ENCODE peak calls at places on chromosomes 4 and X, in four cellular contexts. One of them, this sample, is unnamed.

GRCh38 chr4:38495481-38495880 is 168.5 kb upstream of the KLF3 start:
- DNase-seq in H9: peak; percentile 41
- DNase-seq in suprapubic skin: no peak
- DNase-seq in ovary: no peak
- DNase-seq in this sample: no peak

GRCh38 chrX:10756365-10756915 is 136.1 kb upstream of the MID1 start:
- DNase-seq in H9: no peak
- DNase-seq in suprapubic skin: no peak
- DNase-seq in ovary: peak; percentile 19
- DNase-seq in this sample: no peak

GRCh38 chrX:10011261-10011931 is 44.2 kb downstream of the CLDN34 start:
- DNase-seq in H9: no peak
- DNase-seq in suprapubic skin: no peak
- DNase-seq in ovary: no peak
- DNase-seq in this sample: no peak

GRCh38 chr4:12203945-12204344 is 775.3 kb upstream of the HS3ST1 start:
- DNase-seq in H9: no peak
- DNase-seq in suprapubic skin: no peak
- DNase-seq in ovary: no peak
- DNase-seq in this sample: no peak

GRCh38 chrX:100512471-100512870 is 72.3 kb upstream of the TNMD start:
- DNase-seq in H9: no peak
- DNase-seq in suprapubic skin: no peak
- DNase-seq in ovary: no peak
- DNase-seq in this sample: no peak

GRCh38 chr4:76984788-76985211 is 35.2 kb downstream of the SEPTIN11 start:
- DNase-seq in H9: no peak
- DNase-seq in suprapubic skin: peak; percentile 83
- DNase-seq in ovary: peak; percentile 72
- DNase-seq in this sample: peak; percentile 46

GRCh38 chrX:154600962-154601374 is 16.0 kb downstream of the CTAG1A start:
- DNase-seq in H9: no peak
- DNase-seq in suprapubic skin: no peak
- DNase-seq in ovary: no peak
- DNase-seq in this sample: no peak

GRCh38 chrX:37787353-37787869 is 7.6 kb downstream of the CYBB start:
- DNase-seq in H9: no peak
- DNase-seq in suprapubic skin: no peak
- DNase-seq in ovary: no peak
- DNase-seq in this sample: no peak

GRCh38 chr4:186723207-186724047 is at the start of gene FAT1:
- DNase-seq in H9: peak; percentile 56
- DNase-seq in suprapubic skin: no peak
- DNase-seq in ovary: peak; percentile 72
- DNase-seq in this sample: peak; percentile 85

GRCh38 chr4:52950226-52950625 is 88.1 kb downstream of the RASL11B start:
- DNase-seq in H9: no peak
- DNase-seq in suprapubic skin: no peak
- DNase-seq in ovary: no peak
- DNase-seq in this sample: no peak

GRCh38 chr4:39823193-39823592 is 125.3 kb downstream of the UBE2K start:
- DNase-seq in H9: no peak
- DNase-seq in suprapubic skin: peak; percentile 21
- DNase-seq in ovary: peak; percentile 32
- DNase-seq in this sample: no peak

GRCh38 chrX:134782796-134783195 is 124.5 kb upstream of the PLAC1 start:
- DNase-seq in H9: no peak
- DNase-seq in suprapubic skin: no peak
- DNase-seq in ovary: no peak
- DNase-seq in this sample: no peak

GRCh38 chrX:153226344-153227190 is 47.5 kb downstream of the MAGEA1 start:
- DNase-seq in H9: peak; percentile 95
- DNase-seq in suprapubic skin: no peak
- DNase-seq in ovary: peak; percentile 20
- DNase-seq in this sample: peak; percentile 38

GRCh38 chr4:174713181-174713580 is 115.9 kb downstream of the GLRA3 start:
- DNase-seq in H9: no peak
- DNase-seq in suprapubic skin: no peak
- DNase-seq in ovary: no peak
- DNase-seq in this sample: no peak

GRCh38 chrX:72475338-72475737 is 97.3 kb downstream of the HDAC8 start:
- DNase-seq in H9: peak; percentile 30
- DNase-seq in suprapubic skin: no peak
- DNase-seq in ovary: no peak
- DNase-seq in this sample: no peak

GRCh38 chrX:153649915-153650782 is 3.1 kb downstream of the DUSP9 start:
- DNase-seq in H9: peak; percentile 19
- DNase-seq in suprapubic skin: peak; percentile 35
- DNase-seq in ovary: peak; percentile 7
- DNase-seq in this sample: no peak

GRCh38 chrX:114800719-114801118 is 216.7 kb downstream of the IL13RA2 start:
- DNase-seq in H9: no peak
- DNase-seq in suprapubic skin: no peak
- DNase-seq in ovary: no peak
- DNase-seq in this sample: no peak

GRCh38 chr4:136036744-136037143 is 1495.5 kb downstream of the PCDH18 start:
- DNase-seq in H9: no peak
- DNase-seq in suprapubic skin: no peak
- DNase-seq in ovary: no peak
- DNase-seq in this sample: no peak

GRCh38 chr4:38867478-38868054 is at the start of gene FAM114A1:
- DNase-seq in H9: peak; percentile 63
- DNase-seq in suprapubic skin: peak; percentile 89
- DNase-seq in ovary: peak; percentile 80
- DNase-seq in this sample: peak; percentile 89

GRCh38 chr4:112517067-112517588 is 1.1 kb upstream of the NEUROG2 start:
- DNase-seq in H9: peak; percentile 64
- DNase-seq in suprapubic skin: no peak
- DNase-seq in ovary: no peak
- DNase-seq in this sample: no peak
- H3K4me1 ChIP-seq in H9: no peaks in the 10 kb centered on the region
- H3K4me1 ChIP-seq in suprapubic skin: peaks cover 52% of the 10 kb centered on the region
- H3K4me1 ChIP-seq in ovary: peaks cover 7% of the 10 kb centered on the region
- H3K4me1 ChIP-seq in this sample: peaks cover 24% of the 10 kb centered on the region

DNA sequence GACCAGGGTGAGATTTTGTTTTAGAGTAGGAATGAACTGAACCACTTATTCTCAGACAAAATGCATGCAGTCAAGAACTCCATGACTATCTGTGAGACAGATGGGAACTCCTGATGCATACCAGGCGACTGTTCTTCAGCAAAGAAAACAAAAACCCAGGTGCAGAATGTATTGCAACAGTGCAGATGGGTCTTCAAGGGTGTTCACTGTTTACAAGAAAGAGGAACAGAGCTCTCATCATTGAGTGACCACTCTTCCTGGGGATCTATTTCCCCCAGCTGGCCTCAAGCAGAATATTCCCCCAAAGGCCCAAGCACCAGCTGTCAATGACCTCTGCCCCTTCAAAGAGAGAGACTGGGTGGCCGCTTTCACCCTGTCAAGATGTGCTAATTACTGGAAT is 39.7 kb upstream of the BMP3 start:
- DNase-seq in H9: no peak
- DNase-seq in suprapubic skin: no peak
- DNase-seq in ovary: no peak
- DNase-seq in this sample: no peak
- H3K4me1 ChIP-seq in H9: no peaks in the 10 kb centered on the region
- H3K4me1 ChIP-seq in suprapubic skin: no peaks in the 10 kb centered on the region
- H3K4me1 ChIP-seq in ovary: no peaks in the 10 kb centered on the region
- H3K4me1 ChIP-seq in this sample: no peaks in the 10 kb centered on the region

GRCh38 chrX:66009231-66009845 is 30.5 kb downstream of the VSIG4 start:
- DNase-seq in H9: no peak
- DNase-seq in suprapubic skin: no peak
- DNase-seq in ovary: no peak
- DNase-seq in this sample: no peak
- H3K4me1 ChIP-seq in H9: no peaks in the 10 kb centered on the region
- H3K4me1 ChIP-seq in suprapubic skin: no peaks in the 10 kb centered on the region
- H3K4me1 ChIP-seq in ovary: no peaks in the 10 kb centered on the region
- H3K4me1 ChIP-seq in this sample: no peaks in the 10 kb centered on the region

DNA sequence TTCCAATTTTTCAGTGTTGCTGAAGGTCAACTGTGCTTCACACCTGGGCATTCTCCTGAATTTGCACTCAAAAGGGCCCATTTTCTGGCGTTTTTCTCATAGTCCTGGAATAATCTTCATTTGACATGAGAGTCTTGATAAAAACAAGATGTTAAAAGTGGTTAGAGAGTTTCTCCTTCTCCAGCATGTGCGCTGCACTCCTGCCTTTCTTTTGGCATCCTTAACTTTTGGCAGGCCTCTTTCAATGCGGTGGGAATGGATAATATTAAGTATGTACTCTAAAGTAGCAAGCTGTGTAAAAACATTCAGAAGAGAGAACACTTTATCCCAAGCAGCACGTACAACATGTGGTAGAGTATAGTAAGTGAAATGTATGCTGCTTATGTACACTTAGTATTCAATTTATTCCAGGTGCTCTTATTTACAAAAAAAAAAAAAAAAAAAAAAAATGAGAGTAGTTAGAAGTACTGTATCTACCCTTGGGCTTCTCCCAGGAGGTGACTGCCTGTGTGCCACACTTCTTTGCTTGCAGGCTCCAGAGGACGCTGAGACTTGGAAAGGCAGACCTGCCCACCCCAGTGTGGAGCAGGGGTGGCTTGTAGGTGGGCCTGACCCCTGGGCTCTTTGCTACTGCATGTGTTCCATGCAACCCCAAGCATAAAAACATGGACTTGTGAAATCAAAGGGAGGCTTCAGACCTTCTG is 3.9 kb downstream of the FGF2 start:
- DNase-seq in H9: no peak
- DNase-seq in suprapubic skin: no peak
- DNase-seq in ovary: no peak
- DNase-seq in this sample: no peak
- H3K4me1 ChIP-seq in H9: peaks cover 7% of the 10 kb centered on the region
- H3K4me1 ChIP-seq in suprapubic skin: peaks cover 26% of the 10 kb centered on the region
- H3K4me1 ChIP-seq in ovary: peaks cover 8% of the 10 kb centered on the region
- H3K4me1 ChIP-seq in this sample: no peaks in the 10 kb centered on the region

DNA sequence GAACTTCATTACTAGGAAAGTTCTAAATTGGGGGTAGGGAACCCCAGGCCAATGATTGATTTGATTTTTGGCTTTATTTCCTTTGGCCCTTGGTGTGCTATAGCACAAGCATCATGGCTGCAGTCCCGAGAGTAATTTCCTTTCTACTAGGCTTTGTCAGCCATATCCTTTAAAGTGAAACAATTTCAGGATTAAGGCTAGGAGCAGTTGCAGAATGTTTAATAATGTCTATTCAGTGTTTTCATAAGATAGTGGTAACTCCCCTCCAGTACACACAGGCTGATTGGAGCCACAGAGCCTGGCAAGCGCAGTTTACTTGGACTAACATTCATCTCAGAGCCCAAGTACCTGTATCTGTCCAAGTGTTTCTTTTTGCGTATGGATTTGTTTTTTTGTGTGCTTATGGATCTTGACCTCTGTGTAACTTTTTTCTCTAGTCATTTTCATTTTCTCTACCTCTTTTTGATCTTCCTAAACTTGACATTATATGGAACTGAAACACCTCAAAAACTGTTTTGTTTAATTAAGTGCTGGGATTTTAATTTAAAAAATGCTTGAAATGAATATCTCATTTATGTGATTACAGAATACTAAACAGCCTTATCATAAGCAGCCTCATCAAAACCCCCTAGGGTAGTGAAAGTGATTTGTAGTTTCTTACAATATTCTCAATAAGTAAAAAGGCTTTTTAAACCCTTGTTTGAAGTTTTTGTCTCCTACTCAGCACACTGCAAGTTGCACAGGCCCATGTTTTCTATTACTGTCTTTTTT is 7.5 kb downstream of the STIM2 start:
- DNase-seq in H9: no peak
- DNase-seq in suprapubic skin: no peak
- DNase-seq in ovary: no peak
- DNase-seq in this sample: no peak
- H3K4me1 ChIP-seq in H9: peaks cover 3% of the 10 kb centered on the region
- H3K4me1 ChIP-seq in suprapubic skin: peaks cover 38% of the 10 kb centered on the region
- H3K4me1 ChIP-seq in ovary: peaks cover 7% of the 10 kb centered on the region
- H3K4me1 ChIP-seq in this sample: peaks cover 6% of the 10 kb centered on the region

GRCh38 chr4:17616283-17616682 is 1.8 kb downstream of the MED28 start:
- DNase-seq in H9: no peak
- DNase-seq in suprapubic skin: no peak
- DNase-seq in ovary: no peak
- DNase-seq in this sample: no peak
- H3K4me1 ChIP-seq in H9: no peaks in the 10 kb centered on the region
- H3K4me1 ChIP-seq in suprapubic skin: peaks cover 40% of the 10 kb centered on the region
- H3K4me1 ChIP-seq in ovary: peaks cover 8% of the 10 kb centered on the region
- H3K4me1 ChIP-seq in this sample: peaks cover 23% of the 10 kb centered on the region

This sample was measured in mucosa of descending colon.